ENCODE peak calls at places on chromosomes 6 and 20, in nine cellular contexts. J, M, C, X, N, O, T, A and I are unnamed samples.

GRCh38 chr6:7236312-7237209 is 76.4 kb downstream of the SSR1 start:
- DNase-seq in J (no peak), M (no peak), C (no peak), X (no peak), N (no peak), O (no peak), T (no peak), A (peak; percentile 82), I (peak; percentile 56)

GRCh38 chr6:150987371-150987828 is 121.9 kb downstream of the MTHFD1L start:
- DNase-seq in J (no peak), M (peak; percentile 1), C (no peak), X (no peak), N (no peak), O (no peak), T (no peak), A (peak; percentile 60), I (no peak)

GRCh38 chr6:127069659-127070279 is 48.7 kb upstream of the RSPO3 start:
- DNase-seq in J (no peak), M (no peak), C (peak; percentile 75), X (peak; percentile 51), N (peak; percentile 29), O (peak; percentile 5), T (peak; percentile 45), A (peak; percentile 54), I (no peak)

GRCh38 chr6:32177788-32178546 is at the start of gene RNF5:
- DNase-seq in J (peak; percentile 100), M (peak; percentile 91), C (peak; percentile 100), X (peak; percentile 100), N (peak; percentile 91), O (peak; percentile 99), T (peak; percentile 100), A (peak; percentile 100), I (peak; percentile 99)

GRCh38 chr6:26352315-26352714 is 12.7 kb upstream of the BTN3A2 start:
- DNase-seq in J (no peak), M (no peak), C (no peak), X (no peak), N (no peak), O (no peak), T (no peak), A (no peak), I (no peak)

GRCh38 chr6:1024587-1024986 is 287.3 kb upstream of the FOXQ1 start:
- DNase-seq in J (no peak), M (no peak), C (no peak), X (no peak), N (no peak), O (no peak), T (peak; percentile 82), A (peak; percentile 54), I (no peak)

GRCh38 chr20:2658414-2659354 is 5.3 kb downstream of the IDH3B start:
- DNase-seq in J (no peak), M (no peak), C (peak; percentile 47), X (no peak), N (no peak), O (no peak), T (no peak), A (no peak), I (no peak)

GRCh38 chr6:109318328-109318876 is 63.9 kb downstream of the CD164 start:
- DNase-seq in J (peak; percentile 70), M (no peak), C (no peak), X (peak; percentile 34), N (no peak), O (no peak), T (no peak), A (no peak), I (peak; percentile 54)

GRCh38 chr6:136593748-136594490 is 43.7 kb upstream of the MAP7 start:
- DNase-seq in J (no peak), M (no peak), C (peak; percentile 60), X (peak; percentile 5), N (no peak), O (no peak), T (peak; percentile 100), A (peak; percentile 98), I (peak; percentile 71)

GRCh38 chr6:45156075-45156474 is 172.1 kb upstream of the RUNX2 start:
- DNase-seq in J (no peak), M (no peak), C (no peak), X (no peak), N (no peak), O (no peak), T (no peak), A (no peak), I (no peak)

GRCh38 chr20:38515631-38516030 is 43.0 kb downstream of the RALGAPB start:
- DNase-seq in J (no peak), M (no peak), C (no peak), X (no peak), N (no peak), O (no peak), T (no peak), A (no peak), I (no peak)

GRCh38 chr6:37123957-37124729 is 45.8 kb upstream of the PIM1 start:
- DNase-seq in J (no peak), M (no peak), C (peak; percentile 75), X (no peak), N (no peak), O (no peak), T (no peak), A (no peak), I (no peak)

GRCh38 chr20:10653593-10654288 is 20.1 kb downstream of the JAG1 start:
- DNase-seq in J (peak; percentile 80), M (no peak), C (no peak), X (peak; percentile 45), N (no peak), O (no peak), T (peak; percentile 94), A (no peak), I (no peak)

GRCh38 chr6:105886812-105887513 is 199.2 kb upstream of the PRDM1 start:
- DNase-seq in J (no peak), M (no peak), C (no peak), X (no peak), N (no peak), O (no peak), T (no peak), A (no peak), I (no peak)

GRCh38 chr6:25895773-25896172 is 21.7 kb upstream of the SLC17A3 start:
- DNase-seq in J (no peak), M (no peak), C (no peak), X (peak; percentile 57), N (no peak), O (no peak), T (no peak), A (no peak), I (no peak)

GRCh38 chr6:1764584-1764983 is 154.9 kb downstream of the FOXC1 start:
- DNase-seq in J (no peak), M (no peak), C (no peak), X (no peak), N (no peak), O (no peak), T (no peak), A (no peak), I (no peak)

GRCh38 chr20:38730989-38731737 is 6.9 kb downstream of the SLC32A1 start:
- DNase-seq in J (peak; percentile 63), M (peak; percentile 78), C (peak; percentile 96), X (peak; percentile 80), N (peak; percentile 89), O (peak; percentile 59), T (peak; percentile 31), A (peak; percentile 29), I (peak; percentile 92)

GRCh38 chr6:37027036-37027720 is 21.7 kb downstream of the FGD2 start:
- DNase-seq in J (no peak), M (no peak), C (no peak), X (no peak), N (no peak), O (no peak), T (no peak), A (no peak), I (no peak)

GRCh38 chr6:64874776-64875175 is 832.2 kb downstream of the EYS start:
- DNase-seq in J (no peak), M (no peak), C (no peak), X (no peak), N (no peak), O (no peak), T (peak; percentile 21), A (peak; percentile 43), I (no peak)

GRCh38 chr6:23656257-23656731 is 469.7 kb upstream of the NRSN1 start:
- DNase-seq in J (peak; percentile 80), M (no peak), C (peak; percentile 18), X (peak; percentile 11), N (no peak), O (peak; percentile 43), T (no peak), A (no peak), I (no peak)

GRCh38 chr6:128131566-128131965 is 230.7 kb upstream of the THEMIS start:
- DNase-seq in J (no peak), M (no peak), C (no peak), X (no peak), N (no peak), O (no peak), T (peak; percentile 65), A (no peak), I (no peak)

GRCh38 chr6:8131265-8131897 is 29.0 kb upstream of the EEF1E1 start:
- DNase-seq in J (peak; percentile 49), M (peak; percentile 11), C (peak; percentile 90), X (peak; percentile 81), N (peak; percentile 68), O (peak; percentile 74), T (peak; percentile 70), A (peak; percentile 52), I (peak; percentile 64)

GRCh38 chr6:159126590-159126989 is 42.6 kb upstream of the FNDC1 start:
- DNase-seq in J (peak; percentile 18), M (no peak), C (no peak), X (peak; percentile 51), N (no peak), O (no peak), T (no peak), A (no peak), I (no peak)

GRCh38 chr6:21110684-21111398 is 482.7 kb upstream of the SOX4 start:
- DNase-seq in J (no peak), M (no peak), C (no peak), X (no peak), N (no peak), O (no peak), T (no peak), A (no peak), I (no peak)